ENCODE peak calls at places on chromosomes 11 and 22, in four cellular contexts. Y, V, A and I are unnamed samples.

GRCh38 chr11:74746868-74747267 is 1.8 kb upstream of the RNF169 start:
- DNase-seq in A (no peak), Y (no peak), V (no peak), I (no peak)

GRCh38 chr22:19782533-19782932 is 22.0 kb downstream of the TBX1 start:
- DNase-seq in A (no peak), V (no peak), Y (no peak), I (no peak)

GRCh38 chr22:19891350-19892248 is 36.9 kb upstream of the GNB1L start:
- DNase-seq in V (no peak), A (peak; percentile 87), Y (peak; percentile 98), I (no peak)

GRCh38 chr11:130029137-130029536 is 26.5 kb upstream of the PRDM10 start:
- DNase-seq in A (no peak), V (no peak), Y (no peak), I (no peak)

GRCh38 chr11:117815262-117815803 is 9.2 kb downstream of the FXYD2 start:
- DNase-seq in A (no peak), Y (no peak), V (peak; percentile 52), I (no peak)

GRCh38 chr11:31690041-31690440 is 121.1 kb downstream of the PAX6 start:
- DNase-seq in A (no peak), V (no peak), Y (no peak), I (no peak)

GRCh38 chr11:8205566-8205965 is 36.7 kb upstream of the RIC3 start:
- DNase-seq in Y (no peak), V (no peak), A (no peak), I (no peak)

GRCh38 chr11:69241844-69242582 is 51.9 kb upstream of the MYEOV start:
- DNase-seq in A (no peak), V (no peak), Y (no peak), I (no peak)

GRCh38 chr11:2651826-2652237 is 48.0 kb downstream of the KCNQ1OT1 start:
- DNase-seq in V (no peak), Y (no peak), A (no peak), I (no peak)

GRCh38 chr22:20430641-20431519 is 6.7 kb downstream of the SCARF2 start:
- DNase-seq in Y (peak; percentile 87), A (no peak), V (no peak), I (no peak)

GRCh38 chr11:60838132-60838531 is 3.8 kb upstream of the CCDC86 start:
- DNase-seq in A (no peak), Y (no peak), V (no peak), I (no peak)

GRCh38 chr11:134691474-134691873 is 279.4 kb upstream of the B3GAT1 start:
- DNase-seq in V (no peak), A (no peak), Y (no peak), I (no peak)

GRCh38 chr11:7911011-7911410 is 20.1 kb downstream of the OR10A6 start:
- DNase-seq in Y (no peak), V (no peak), A (no peak), I (no peak)

GRCh38 chr11:12731841-12732336 is 57.7 kb downstream of the TEAD1 start:
- DNase-seq in V (no peak), Y (no peak), A (no peak), I (no peak)

DNA sequence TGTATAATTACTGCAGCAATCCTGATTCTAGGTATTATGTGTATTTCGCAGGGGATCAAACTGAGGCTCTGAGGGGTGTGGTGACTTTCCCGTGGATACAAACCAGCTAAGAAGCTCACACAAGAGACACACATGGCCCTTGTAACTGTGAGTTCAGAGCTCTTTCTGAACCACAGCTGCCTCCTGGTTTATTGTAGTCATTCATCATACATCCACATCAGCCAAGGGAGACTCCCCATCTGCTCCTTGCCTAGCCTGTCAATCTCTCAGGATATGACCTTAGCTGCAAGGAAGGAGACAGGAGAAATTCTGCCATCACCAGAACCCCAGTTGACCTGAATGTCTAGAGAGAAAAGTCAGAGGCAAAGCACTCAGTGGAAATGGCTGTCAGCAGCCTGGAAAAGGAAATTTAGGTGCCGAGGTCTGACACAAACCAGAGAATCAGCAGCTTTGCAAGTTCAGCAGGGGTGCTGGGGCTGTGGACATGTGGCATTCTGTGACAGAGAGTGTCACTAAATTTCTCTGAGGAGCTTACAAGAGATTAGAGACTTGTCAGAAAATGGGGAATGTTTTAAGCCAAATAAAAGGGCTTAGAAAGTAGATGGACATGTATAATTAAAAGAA is 209.5 kb downstream of the AASDHPPT start:
- DNase-seq in V (no peak), Y (no peak), A (no peak), I (no peak)
- H3K27ac ChIP-seq in V (no peak overlapping the region), Y (no peak overlapping the region), A (no peak overlapping the region), I (no peak overlapping the region)

DNA sequence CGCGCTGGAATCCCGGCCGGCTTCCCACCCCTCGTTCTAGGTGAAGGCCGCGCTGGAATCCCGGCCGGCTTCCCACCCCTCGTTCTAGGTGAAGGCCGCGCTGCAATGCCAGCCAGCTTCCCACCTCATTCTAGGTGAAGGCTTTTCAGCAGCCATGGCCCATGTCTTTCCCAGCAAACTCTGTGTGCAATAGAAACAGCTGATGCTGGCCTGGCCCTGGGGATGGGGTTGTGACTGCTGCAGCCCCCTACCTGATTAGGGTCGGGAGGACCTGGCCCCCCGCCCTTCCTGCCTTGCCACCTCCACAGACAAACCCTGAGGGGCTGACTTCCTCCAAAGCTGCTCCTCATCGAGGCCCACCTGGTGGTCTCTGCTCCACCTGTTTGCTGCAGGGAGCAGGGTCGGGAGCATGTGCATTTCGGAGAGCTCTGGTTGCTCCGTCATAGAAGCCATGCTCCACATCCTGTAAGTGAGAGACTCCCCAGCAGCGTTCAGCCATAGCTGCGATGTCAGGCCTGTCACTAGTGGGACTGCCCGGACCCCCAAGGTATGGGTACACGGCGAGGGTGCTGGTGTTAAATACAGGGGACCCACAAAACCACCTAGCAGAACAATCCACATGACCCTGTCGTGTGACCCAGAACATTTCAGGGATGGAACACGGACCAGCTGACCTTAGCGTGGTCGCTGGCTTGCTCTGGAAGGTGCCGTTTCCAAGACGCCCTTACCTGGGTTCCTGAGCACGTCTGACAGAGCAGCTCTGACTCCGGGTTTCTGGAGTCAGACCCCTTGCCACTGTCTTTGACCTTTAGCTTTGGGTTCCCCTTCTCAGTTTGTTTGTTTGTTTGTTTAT is 3.3 kb downstream of the ZBED4 start:
- DNase-seq in V (no peak), Y (no peak), A (no peak), I (no peak)
- H3K27ac ChIP-seq in V (no peak overlapping the region), Y (no peak overlapping the region), A (no peak overlapping the region), I (no peak overlapping the region)

DNA sequence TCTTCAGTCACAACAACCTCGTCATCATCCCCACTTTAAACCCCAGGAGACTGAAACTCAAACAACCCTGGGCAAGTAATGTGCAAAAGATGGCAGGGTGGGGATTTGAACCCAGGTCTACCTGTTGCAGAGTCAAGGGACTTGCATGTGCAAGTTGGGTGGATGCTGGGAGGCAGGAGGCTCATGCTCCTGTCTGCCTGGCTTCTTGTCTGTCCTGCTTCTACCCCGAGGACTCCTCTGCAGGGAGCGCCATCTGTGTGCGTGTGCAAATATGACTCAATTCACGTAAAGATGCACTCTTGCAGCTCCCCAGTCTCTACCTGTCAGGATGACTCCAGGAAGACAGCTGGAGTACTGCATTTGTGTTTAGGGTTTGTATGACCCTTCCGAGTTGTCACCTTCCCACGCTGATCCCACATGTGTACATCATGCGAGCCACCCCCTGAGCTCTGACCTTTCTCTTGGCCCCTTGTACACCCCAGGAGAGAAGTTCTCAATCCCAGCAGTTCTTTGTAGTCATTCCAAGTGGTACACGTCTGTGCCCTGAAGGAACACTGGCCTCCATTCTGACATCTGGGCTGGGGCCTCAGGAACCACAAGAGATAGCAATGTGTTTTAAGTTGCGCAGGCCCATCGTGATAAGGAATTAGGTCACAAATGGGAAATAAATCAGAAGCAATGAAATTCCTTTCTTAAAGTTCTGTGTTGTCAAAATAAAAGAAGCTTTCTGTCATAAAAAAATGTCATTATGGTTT is 95.7 kb downstream of the CWC15 start:
- DNase-seq in A (no peak), V (peak; percentile 44), Y (no peak), I (no peak)
- H3K27ac ChIP-seq in A (no peak overlapping the region), V (no peak overlapping the region), Y (peak overlapping the region; percentile 86), I (no peak overlapping the region)

GRCh38 chr11:133240908-133241307 is 291.4 kb downstream of the OPCML start:
- DNase-seq in A (no peak), V (no peak), Y (no peak), I (no peak)
- H3K27ac ChIP-seq in A (no peak overlapping the region), V (no peak overlapping the region), Y (no peak overlapping the region), I (no peak overlapping the region)

GRCh38 chr11:124719534-124719933 is 20.2 kb upstream of the NRGN start:
- DNase-seq in A (no peak), Y (no peak), V (no peak), I (no peak)

GRCh38 chr11:124718801-124719200 is 20.9 kb upstream of the NRGN start:
- DNase-seq in A (no peak), Y (no peak), V (no peak), I (no peak)

GRCh38 chr11:124716596-124716995 is 23.1 kb upstream of the NRGN start:
- DNase-seq in A (peak; percentile 60), V (no peak), Y (peak; percentile 68), I (no peak)

GRCh38 chr11:124717786-124718634 is 21.7 kb upstream of the NRGN start:
- DNase-seq in A (no peak), Y (peak; percentile 65), V (peak; percentile 54), I (no peak)

GRCh38 chr11:124717421-124717785 is 22.3 kb upstream of the NRGN start:
- DNase-seq in A (peak; percentile 59), V (no peak), Y (no peak), I (no peak)
- H3K27ac ChIP-seq in A (no peak overlapping the region), V (peak overlapping the region; percentile 55), Y (no peak overlapping the region), I (no peak overlapping the region)

DNA sequence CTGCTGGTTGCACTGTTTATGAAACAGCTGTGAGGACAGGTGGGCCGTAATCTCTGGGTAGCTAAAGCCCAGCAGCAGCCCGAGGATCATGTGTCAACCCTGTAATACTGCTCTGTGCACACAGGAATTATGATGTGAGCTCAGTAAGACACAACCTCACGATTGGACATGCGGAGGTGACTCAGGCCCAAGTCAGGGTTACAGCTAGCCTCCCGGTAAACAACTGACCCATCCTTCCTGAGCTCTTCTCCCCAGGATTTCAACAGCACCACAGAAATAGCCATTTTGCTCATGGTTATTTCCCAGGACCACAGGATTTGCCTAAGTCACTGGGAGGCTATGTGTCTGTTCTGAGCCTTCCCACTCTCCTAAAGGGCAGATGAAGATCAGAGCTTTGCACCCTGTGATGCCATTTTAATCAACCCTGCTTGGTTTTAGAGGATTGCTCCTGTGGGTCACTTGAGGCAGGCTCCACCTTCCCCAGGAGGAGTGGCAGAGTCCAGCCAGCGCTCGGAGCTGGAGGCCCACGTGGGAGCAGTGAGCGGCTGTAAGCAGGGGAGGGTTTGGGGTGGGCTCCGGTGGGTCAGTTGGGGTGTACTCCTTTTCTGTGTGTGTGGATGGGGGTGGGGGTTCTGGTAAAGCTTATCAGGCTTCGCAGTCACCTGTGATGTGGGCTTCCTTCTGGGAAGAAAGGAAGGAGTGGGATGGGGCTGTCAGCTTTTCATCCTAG is at the start of gene AMPD3:
- DNase-seq in A (peak; percentile 95), V (no peak), Y (no peak), I (no peak)
- H3K27ac ChIP-seq in A (peak within 1 kb of the TSS; percentile 98), V (no peak within 1 kb of the TSS), Y (no peak within 1 kb of the TSS), I (peak within 1 kb of the TSS; percentile 50)

GRCh38 chr11:119369035-119369925 is 12.2 kb downstream of the USP2 start:
- DNase-seq in Y (no peak), V (no peak), A (no peak), I (no peak)
- H3K27ac ChIP-seq in Y (peak overlapping the region; percentile 65), V (peak overlapping the region; percentile 95), A (no peak overlapping the region), I (peak overlapping the region; percentile 96)